ENCODE peak calls at places on chromosomes 16 and 17, in seven cellular contexts. One of them, this sample, is unnamed.

GRCh38 chr16:86033016-86033474 is 134.1 kb downstream of the IRF8 start:
- DNase-seq in OCI-M1: no peak
- DNase-seq in NCI-H2081: no peak
- DNase-seq in T47D: no peak
- DNase-seq in activated CD4-positive, alpha-beta T cell treated with anti-CD3 and anti-CD28 coated beads for 48 hours: no peak
- DNase-seq in SW 1271: no peak
- DNase-seq in naive thymus-derived CD4-positive, alpha-beta T cell: no peak
- DNase-seq in this sample: no peak

GRCh38 chr17:42655528-42655927 is 3.6 kb upstream of the TUBG2 start:
- DNase-seq in OCI-M1: no peak
- DNase-seq in NCI-H2081: no peak
- DNase-seq in T47D: no peak
- DNase-seq in activated CD4-positive, alpha-beta T cell treated with anti-CD3 and anti-CD28 coated beads for 48 hours: no peak
- DNase-seq in SW 1271: no peak
- DNase-seq in naive thymus-derived CD4-positive, alpha-beta T cell: no peak
- DNase-seq in this sample: no peak

GRCh38 chr16:84144301-84144858 is 597 bp downstream of the HSDL1 start:
- DNase-seq in OCI-M1: peak
- DNase-seq in NCI-H2081: no peak
- DNase-seq in T47D: peak
- DNase-seq in activated CD4-positive, alpha-beta T cell treated with anti-CD3 and anti-CD28 coated beads for 48 hours: peak
- DNase-seq in SW 1271: peak
- DNase-seq in naive thymus-derived CD4-positive, alpha-beta T cell: peak
- DNase-seq in this sample: peak

GRCh38 chr16:85601730-85602401 is 11.3 kb upstream of the GSE1 start:
- DNase-seq in OCI-M1: no peak
- DNase-seq in NCI-H2081: no peak
- DNase-seq in T47D: no peak
- DNase-seq in activated CD4-positive, alpha-beta T cell treated with anti-CD3 and anti-CD28 coated beads for 48 hours: no peak
- DNase-seq in SW 1271: no peak
- DNase-seq in naive thymus-derived CD4-positive, alpha-beta T cell: no peak
- DNase-seq in this sample: no peak

GRCh38 chr17:48162946-48163506 is 55.5 kb downstream of the SNX11 start:
- DNase-seq in OCI-M1: peak
- DNase-seq in NCI-H2081: no peak
- DNase-seq in T47D: no peak
- DNase-seq in activated CD4-positive, alpha-beta T cell treated with anti-CD3 and anti-CD28 coated beads for 48 hours: no peak
- DNase-seq in SW 1271: no peak
- DNase-seq in naive thymus-derived CD4-positive, alpha-beta T cell: no peak
- DNase-seq in this sample: no peak

GRCh38 chr17:65953316-65954147 is 238.4 kb downstream of the CEP112 start:
- DNase-seq in OCI-M1: no peak
- DNase-seq in NCI-H2081: no peak
- DNase-seq in T47D: no peak
- DNase-seq in activated CD4-positive, alpha-beta T cell treated with anti-CD3 and anti-CD28 coated beads for 48 hours: no peak
- DNase-seq in SW 1271: no peak
- DNase-seq in naive thymus-derived CD4-positive, alpha-beta T cell: no peak
- DNase-seq in this sample: no peak

GRCh38 chr16:57235128-57236092 is 9.6 kb upstream of the ARL2BP start:
- DNase-seq in OCI-M1: peak
- DNase-seq in NCI-H2081: no peak
- DNase-seq in T47D: no peak
- DNase-seq in activated CD4-positive, alpha-beta T cell treated with anti-CD3 and anti-CD28 coated beads for 48 hours: peak
- DNase-seq in SW 1271: no peak
- DNase-seq in naive thymus-derived CD4-positive, alpha-beta T cell: no peak
- DNase-seq in this sample: no peak

GRCh38 chr16:24282129-24282528 is 26.0 kb downstream of the CACNG3 start:
- DNase-seq in OCI-M1: peak
- DNase-seq in NCI-H2081: no peak
- DNase-seq in T47D: no peak
- DNase-seq in activated CD4-positive, alpha-beta T cell treated with anti-CD3 and anti-CD28 coated beads for 48 hours: no peak
- DNase-seq in SW 1271: no peak
- DNase-seq in naive thymus-derived CD4-positive, alpha-beta T cell: no peak
- DNase-seq in this sample: no peak

GRCh38 chr16:78415669-78416068 is 316.2 kb downstream of the WWOX start:
- DNase-seq in OCI-M1: no peak
- DNase-seq in NCI-H2081: no peak
- DNase-seq in T47D: no peak
- DNase-seq in activated CD4-positive, alpha-beta T cell treated with anti-CD3 and anti-CD28 coated beads for 48 hours: no peak
- DNase-seq in SW 1271: no peak
- DNase-seq in naive thymus-derived CD4-positive, alpha-beta T cell: no peak
- DNase-seq in this sample: no peak

GRCh38 chr17:66326476-66327047 is 24.1 kb downstream of the PRKCA start:
- DNase-seq in OCI-M1: no peak
- DNase-seq in NCI-H2081: no peak
- DNase-seq in T47D: no peak
- DNase-seq in activated CD4-positive, alpha-beta T cell treated with anti-CD3 and anti-CD28 coated beads for 48 hours: no peak
- DNase-seq in SW 1271: no peak
- DNase-seq in naive thymus-derived CD4-positive, alpha-beta T cell: no peak
- DNase-seq in this sample: no peak

GRCh38 chr17:74444406-74444805 is 12.5 kb downstream of the GPRC5C start:
- DNase-seq in OCI-M1: no peak
- DNase-seq in NCI-H2081: no peak
- DNase-seq in T47D: no peak
- DNase-seq in activated CD4-positive, alpha-beta T cell treated with anti-CD3 and anti-CD28 coated beads for 48 hours: no peak
- DNase-seq in SW 1271: no peak
- DNase-seq in naive thymus-derived CD4-positive, alpha-beta T cell: no peak
- DNase-seq in this sample: no peak

GRCh38 chr16:49855280-49855821 is 561 bp downstream of the ZNF423 start:
- DNase-seq in OCI-M1: peak
- DNase-seq in NCI-H2081: no peak
- DNase-seq in T47D: peak
- DNase-seq in activated CD4-positive, alpha-beta T cell treated with anti-CD3 and anti-CD28 coated beads for 48 hours: peak
- DNase-seq in SW 1271: peak
- DNase-seq in naive thymus-derived CD4-positive, alpha-beta T cell: peak
- DNase-seq in this sample: peak

GRCh38 chr16:22948603-22949368 is 134.8 kb downstream of the HS3ST2 start:
- DNase-seq in OCI-M1: peak
- DNase-seq in NCI-H2081: peak
- DNase-seq in T47D: peak
- DNase-seq in activated CD4-positive, alpha-beta T cell treated with anti-CD3 and anti-CD28 coated beads for 48 hours: peak
- DNase-seq in SW 1271: peak
- DNase-seq in naive thymus-derived CD4-positive, alpha-beta T cell: peak
- DNase-seq in this sample: peak

GRCh38 chr17:76736349-76737081 is 616 bp downstream of the SRSF2 start:
- DNase-seq in OCI-M1: peak
- DNase-seq in NCI-H2081: peak
- DNase-seq in T47D: peak
- DNase-seq in activated CD4-positive, alpha-beta T cell treated with anti-CD3 and anti-CD28 coated beads for 48 hours: peak
- DNase-seq in SW 1271: peak
- DNase-seq in naive thymus-derived CD4-positive, alpha-beta T cell: peak
- DNase-seq in this sample: peak

GRCh38 chr17:9880582-9880999 is 24.5 kb downstream of the RCVRN start:
- DNase-seq in OCI-M1: no peak
- DNase-seq in NCI-H2081: no peak
- DNase-seq in T47D: no peak
- DNase-seq in activated CD4-positive, alpha-beta T cell treated with anti-CD3 and anti-CD28 coated beads for 48 hours: no peak
- DNase-seq in SW 1271: peak
- DNase-seq in naive thymus-derived CD4-positive, alpha-beta T cell: no peak
- DNase-seq in this sample: no peak

This sample was measured in immature natural killer cell.